ENCODE peak calls at places on chromosomes 11 and 22, in nine cellular contexts. One of them, this sample, is unnamed. For H3K4me1 and H3K36me3, the result is how much of the 10 kb centered on the place peaks cover.

GRCh38 chr11:41058138-41058537 is 401.3 kb downstream of the LRRC4C start:
- DNase-seq in Panc1: no peak
- DNase-seq in ovary: no peak
- DNase-seq in CD8-positive, alpha-beta memory T cell: no peak
- DNase-seq in fibroblast of lung: no peak
- DNase-seq in MM.1S: no peak
- DNase-seq in heart right ventricle: no peak
- DNase-seq in CD8-positive, alpha-beta T cell: no peak
- DNase-seq in upper lobe of right lung: peak
- DNase-seq in this sample: no peak

GRCh38 chr11:27290261-27290660 is 72.8 kb downstream of the CCDC34 start:
- DNase-seq in Panc1: no peak
- DNase-seq in ovary: no peak
- DNase-seq in CD8-positive, alpha-beta memory T cell: no peak
- DNase-seq in fibroblast of lung: no peak
- DNase-seq in MM.1S: no peak
- DNase-seq in heart right ventricle: no peak
- DNase-seq in CD8-positive, alpha-beta T cell: no peak
- DNase-seq in upper lobe of right lung: no peak
- DNase-seq in this sample: no peak

GRCh38 chr11:16814410-16815046 is 76.1 kb downstream of the C11orf58 start:
- DNase-seq in Panc1: no peak
- DNase-seq in ovary: no peak
- DNase-seq in CD8-positive, alpha-beta memory T cell: no peak
- DNase-seq in fibroblast of lung: no peak
- DNase-seq in MM.1S: no peak
- DNase-seq in heart right ventricle: no peak
- DNase-seq in CD8-positive, alpha-beta T cell: no peak
- DNase-seq in upper lobe of right lung: no peak
- DNase-seq in this sample: no peak

GRCh38 chr22:26968873-26969272 is 311.5 kb downstream of the MIAT start:
- DNase-seq in Panc1: no peak
- DNase-seq in ovary: no peak
- DNase-seq in CD8-positive, alpha-beta memory T cell: no peak
- DNase-seq in fibroblast of lung: peak
- DNase-seq in MM.1S: no peak
- DNase-seq in heart right ventricle: no peak
- DNase-seq in CD8-positive, alpha-beta T cell: no peak
- DNase-seq in upper lobe of right lung: no peak
- DNase-seq in this sample: no peak

GRCh38 chr11:117717485-117718314 is 79.3 kb downstream of the DSCAML1 start:
- DNase-seq in Panc1: no peak
- DNase-seq in ovary: no peak
- DNase-seq in CD8-positive, alpha-beta memory T cell: no peak
- DNase-seq in fibroblast of lung: no peak
- DNase-seq in MM.1S: no peak
- DNase-seq in heart right ventricle: peak
- DNase-seq in CD8-positive, alpha-beta T cell: no peak
- DNase-seq in upper lobe of right lung: peak
- DNase-seq in this sample: no peak

GRCh38 chr11:120184946-120185677 is 25.7 kb upstream of the OAF start:
- DNase-seq in Panc1: no peak
- DNase-seq in ovary: peak
- DNase-seq in CD8-positive, alpha-beta memory T cell: no peak
- DNase-seq in fibroblast of lung: peak
- DNase-seq in MM.1S: no peak
- DNase-seq in heart right ventricle: peak
- DNase-seq in CD8-positive, alpha-beta T cell: no peak
- DNase-seq in upper lobe of right lung: peak
- DNase-seq in this sample: no peak

GRCh38 chr11:92227954-92228935 is 3.6 kb downstream of the FAT3 start:
- DNase-seq in Panc1: no peak
- DNase-seq in ovary: no peak
- DNase-seq in CD8-positive, alpha-beta memory T cell: no peak
- DNase-seq in fibroblast of lung: peak
- DNase-seq in MM.1S: no peak
- DNase-seq in heart right ventricle: no peak
- DNase-seq in CD8-positive, alpha-beta T cell: no peak
- DNase-seq in upper lobe of right lung: no peak
- DNase-seq in this sample: no peak

GRCh38 chr11:126790550-126790981 is 210.0 kb downstream of the KIRREL3 start:
- DNase-seq in Panc1: no peak
- DNase-seq in ovary: no peak
- DNase-seq in CD8-positive, alpha-beta memory T cell: no peak
- DNase-seq in fibroblast of lung: peak
- DNase-seq in MM.1S: no peak
- DNase-seq in heart right ventricle: no peak
- DNase-seq in CD8-positive, alpha-beta T cell: no peak
- DNase-seq in upper lobe of right lung: no peak
- DNase-seq in this sample: no peak

GRCh38 chr22:11605468-11605981 is 3922.5 kb upstream of the OR11H1 start:
- DNase-seq in Panc1: no peak
- DNase-seq in ovary: no peak
- DNase-seq in CD8-positive, alpha-beta memory T cell: no peak
- DNase-seq in fibroblast of lung: no peak
- DNase-seq in MM.1S: no peak
- DNase-seq in heart right ventricle: no peak
- DNase-seq in CD8-positive, alpha-beta T cell: no peak
- DNase-seq in upper lobe of right lung: peak
- DNase-seq in this sample: no peak

GRCh38 chr22:17056807-17057206 is 28.0 kb upstream of the IL17RA start:
- DNase-seq in Panc1: no peak
- DNase-seq in ovary: no peak
- DNase-seq in CD8-positive, alpha-beta memory T cell: no peak
- DNase-seq in fibroblast of lung: no peak
- DNase-seq in MM.1S: no peak
- DNase-seq in heart right ventricle: no peak
- DNase-seq in CD8-positive, alpha-beta T cell: no peak
- DNase-seq in upper lobe of right lung: no peak
- DNase-seq in this sample: no peak

GRCh38 chr11:94525933-94526332 is 13.7 kb downstream of the C11orf97 start:
- DNase-seq in Panc1: no peak
- DNase-seq in ovary: peak
- DNase-seq in CD8-positive, alpha-beta memory T cell: no peak
- DNase-seq in fibroblast of lung: peak
- DNase-seq in MM.1S: no peak
- DNase-seq in heart right ventricle: peak
- DNase-seq in CD8-positive, alpha-beta T cell: no peak
- DNase-seq in upper lobe of right lung: peak
- DNase-seq in this sample: no peak

GRCh38 chr11:57288771-57289579 is 35.8 kb downstream of the TNKS1BP1 start:
- DNase-seq in Panc1: no peak
- DNase-seq in ovary: no peak
- DNase-seq in CD8-positive, alpha-beta memory T cell: no peak
- DNase-seq in fibroblast of lung: peak
- DNase-seq in MM.1S: no peak
- DNase-seq in heart right ventricle: no peak
- DNase-seq in CD8-positive, alpha-beta T cell: no peak
- DNase-seq in upper lobe of right lung: no peak
- DNase-seq in this sample: no peak

GRCh38 chr11:2574553-2575535 is 125.0 kb downstream of the KCNQ1OT1 start:
- DNase-seq in Panc1: no peak
- DNase-seq in ovary: peak
- DNase-seq in CD8-positive, alpha-beta memory T cell: no peak
- DNase-seq in fibroblast of lung: no peak
- DNase-seq in MM.1S: no peak
- DNase-seq in heart right ventricle: peak
- DNase-seq in CD8-positive, alpha-beta T cell: no peak
- DNase-seq in upper lobe of right lung: peak
- DNase-seq in this sample: no peak

GRCh38 chr11:109249597-109249996 is 172.4 kb upstream of the C11orf87 start:
- DNase-seq in Panc1: no peak
- DNase-seq in ovary: no peak
- DNase-seq in CD8-positive, alpha-beta memory T cell: no peak
- DNase-seq in fibroblast of lung: no peak
- DNase-seq in MM.1S: no peak
- DNase-seq in heart right ventricle: no peak
- DNase-seq in CD8-positive, alpha-beta T cell: no peak
- DNase-seq in upper lobe of right lung: no peak
- DNase-seq in this sample: no peak

DNA sequence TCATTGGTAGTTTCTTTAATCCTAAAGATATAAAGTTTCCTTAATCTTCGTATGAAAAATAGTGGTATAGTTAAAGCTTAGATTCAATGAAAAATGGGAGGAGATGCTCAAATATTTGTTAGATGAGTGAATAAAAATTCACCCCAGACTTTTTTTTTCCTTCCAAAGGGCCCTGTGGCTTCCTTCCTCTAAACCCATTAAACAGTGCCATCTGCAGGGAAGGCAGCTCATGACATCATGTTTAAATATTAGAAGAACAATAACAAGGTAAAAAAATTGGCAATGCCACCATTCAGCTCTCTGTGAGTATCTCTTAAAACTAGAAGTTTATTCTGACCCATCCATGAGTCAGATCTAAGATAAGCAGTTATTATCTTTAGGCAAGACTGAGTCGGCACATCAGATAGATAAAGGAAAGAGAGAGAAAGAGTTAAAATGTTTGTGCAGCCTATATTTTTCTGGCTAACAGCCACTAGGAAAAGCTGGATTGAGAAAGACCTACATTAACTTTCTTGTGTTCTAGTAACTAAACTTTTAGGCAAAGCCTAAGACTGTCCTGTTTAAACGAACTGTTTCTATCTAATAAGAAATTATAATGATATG is 19.1 kb upstream of the OOSP1 start:
- DNase-seq in Panc1: no peak
- DNase-seq in ovary: no peak
- DNase-seq in CD8-positive, alpha-beta memory T cell: no peak
- DNase-seq in fibroblast of lung: peak
- DNase-seq in MM.1S: peak
- DNase-seq in heart right ventricle: no peak
- DNase-seq in CD8-positive, alpha-beta T cell: no peak
- DNase-seq in upper lobe of right lung: no peak
- DNase-seq in this sample: no peak
- H3K4me1 ChIP-seq in Panc1: under half
- H3K4me1 ChIP-seq in ovary: under half
- H3K4me1 ChIP-seq in CD8-positive, alpha-beta memory T cell: under half
- H3K4me1 ChIP-seq in fibroblast of lung: under half
- H3K4me1 ChIP-seq in MM.1S: under half
- H3K4me1 ChIP-seq in heart right ventricle: under half
- H3K4me1 ChIP-seq in CD8-positive, alpha-beta T cell: under half
- H3K4me1 ChIP-seq in upper lobe of right lung: under half
- H3K4me1 ChIP-seq in this sample: under half

DNA sequence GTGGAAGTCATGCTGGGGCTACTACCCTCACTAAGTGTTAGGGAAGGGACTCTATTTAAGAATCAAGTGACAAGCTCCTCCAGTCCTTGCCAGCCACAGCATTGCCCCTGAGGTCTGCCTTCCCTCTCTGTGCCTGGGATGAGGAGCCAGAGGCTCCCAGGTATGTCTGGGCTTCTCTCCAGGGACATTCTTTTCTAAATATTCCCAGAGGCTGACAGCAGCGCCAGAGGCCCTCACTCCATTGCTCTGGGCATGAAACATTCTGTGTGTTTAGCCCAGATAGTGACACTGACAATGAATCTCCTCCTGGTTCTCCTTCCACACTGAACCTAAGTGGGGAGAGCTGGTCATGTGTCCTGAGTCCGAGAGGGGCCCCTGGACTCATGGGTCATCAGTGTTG is 2.2 kb downstream of the OR51E1 start:
- DNase-seq in Panc1: no peak
- DNase-seq in ovary: no peak
- DNase-seq in CD8-positive, alpha-beta memory T cell: no peak
- DNase-seq in fibroblast of lung: no peak
- DNase-seq in MM.1S: no peak
- DNase-seq in heart right ventricle: peak
- DNase-seq in CD8-positive, alpha-beta T cell: no peak
- DNase-seq in upper lobe of right lung: no peak
- DNase-seq in this sample: no peak
- H3K27ac ChIP-seq in Panc1: no peak
- H3K27ac ChIP-seq in ovary: no peak
- H3K27ac ChIP-seq in CD8-positive, alpha-beta memory T cell: no peak
- H3K27ac ChIP-seq in fibroblast of lung: no peak
- H3K27ac ChIP-seq in MM.1S: no peak
- H3K27ac ChIP-seq in heart right ventricle: peak
- H3K27ac ChIP-seq in CD8-positive, alpha-beta T cell: no peak
- H3K27ac ChIP-seq in upper lobe of right lung: no peak
- H3K27ac ChIP-seq in this sample: no peak

GRCh38 chr11:115820026-115820425 is 315.8 kb upstream of the CADM1 start:
- DNase-seq in Panc1: no peak
- DNase-seq in ovary: no peak
- DNase-seq in CD8-positive, alpha-beta memory T cell: no peak
- DNase-seq in fibroblast of lung: no peak
- DNase-seq in MM.1S: no peak
- DNase-seq in heart right ventricle: no peak
- DNase-seq in CD8-positive, alpha-beta T cell: no peak
- DNase-seq in upper lobe of right lung: no peak
- DNase-seq in this sample: no peak
- H3K36me3 ChIP-seq in Panc1: under half
- H3K36me3 ChIP-seq in ovary: under half
- H3K36me3 ChIP-seq in CD8-positive, alpha-beta memory T cell: under half
- H3K36me3 ChIP-seq in fibroblast of lung: under half
- H3K36me3 ChIP-seq in MM.1S: under half
- H3K36me3 ChIP-seq in heart right ventricle: under half
- H3K36me3 ChIP-seq in CD8-positive, alpha-beta T cell: under half
- H3K36me3 ChIP-seq in upper lobe of right lung: under half
- H3K36me3 ChIP-seq in this sample: under half

GRCh38 chr22:48182036-48182435 is 1419.6 kb downstream of the TBC1D22A start:
- DNase-seq in Panc1: no peak
- DNase-seq in ovary: no peak
- DNase-seq in CD8-positive, alpha-beta memory T cell: no peak
- DNase-seq in fibroblast of lung: no peak
- DNase-seq in MM.1S: no peak
- DNase-seq in heart right ventricle: no peak
- DNase-seq in CD8-positive, alpha-beta T cell: no peak
- DNase-seq in upper lobe of right lung: no peak
- DNase-seq in this sample: no peak

GRCh38 chr22:48181168-48181955 is 1418.9 kb downstream of the TBC1D22A start:
- DNase-seq in Panc1: no peak
- DNase-seq in ovary: no peak
- DNase-seq in CD8-positive, alpha-beta memory T cell: no peak
- DNase-seq in fibroblast of lung: no peak
- DNase-seq in MM.1S: no peak
- DNase-seq in heart right ventricle: no peak
- DNase-seq in CD8-positive, alpha-beta T cell: no peak
- DNase-seq in upper lobe of right lung: no peak
- DNase-seq in this sample: no peak

GRCh38 chr22:48179571-48180546 is 1417.4 kb downstream of the TBC1D22A start:
- DNase-seq in Panc1: no peak
- DNase-seq in ovary: no peak
- DNase-seq in CD8-positive, alpha-beta memory T cell: no peak
- DNase-seq in fibroblast of lung: no peak
- DNase-seq in MM.1S: no peak
- DNase-seq in heart right ventricle: no peak
- DNase-seq in CD8-positive, alpha-beta T cell: no peak
- DNase-seq in upper lobe of right lung: no peak
- DNase-seq in this sample: no peak

GRCh38 chr22:48178536-48178935 is 1416.1 kb downstream of the TBC1D22A start:
- DNase-seq in Panc1: no peak
- DNase-seq in ovary: no peak
- DNase-seq in CD8-positive, alpha-beta memory T cell: no peak
- DNase-seq in fibroblast of lung: no peak
- DNase-seq in MM.1S: no peak
- DNase-seq in heart right ventricle: no peak
- DNase-seq in CD8-positive, alpha-beta T cell: no peak
- DNase-seq in upper lobe of right lung: no peak
- DNase-seq in this sample: no peak

DNA sequence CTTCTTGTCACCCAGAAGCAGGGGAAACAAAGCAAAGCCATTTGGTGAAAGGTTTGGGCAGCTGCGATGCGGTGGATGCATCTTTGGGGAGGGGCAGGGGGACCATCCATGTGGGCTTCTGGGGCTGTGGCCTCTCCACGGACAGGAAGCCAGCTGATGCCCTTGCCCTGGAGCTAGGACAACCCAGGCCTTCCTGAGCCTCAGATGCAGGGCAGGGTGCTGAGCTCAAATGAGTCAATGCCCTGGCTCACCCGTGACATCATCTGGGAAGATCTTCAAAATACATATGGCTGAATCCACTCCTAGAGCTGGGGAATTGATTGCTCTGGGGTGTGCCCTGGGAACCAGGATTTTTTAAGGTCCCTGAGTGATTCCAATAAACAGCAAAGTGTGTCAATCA is 1418.2 kb downstream of the TBC1D22A start:
- DNase-seq in Panc1: no peak
- DNase-seq in ovary: no peak
- DNase-seq in CD8-positive, alpha-beta memory T cell: no peak
- DNase-seq in fibroblast of lung: no peak
- DNase-seq in MM.1S: no peak
- DNase-seq in heart right ventricle: no peak
- DNase-seq in CD8-positive, alpha-beta T cell: no peak
- DNase-seq in upper lobe of right lung: no peak
- DNase-seq in this sample: no peak
- H3K4me1 ChIP-seq in Panc1: under half
- H3K4me1 ChIP-seq in ovary: under half
- H3K4me1 ChIP-seq in CD8-positive, alpha-beta memory T cell: under half
- H3K4me1 ChIP-seq in fibroblast of lung: under half
- H3K4me1 ChIP-seq in MM.1S: under half
- H3K4me1 ChIP-seq in heart right ventricle: under half
- H3K4me1 ChIP-seq in CD8-positive, alpha-beta T cell: under half
- H3K4me1 ChIP-seq in upper lobe of right lung: under half
- H3K4me1 ChIP-seq in this sample: under half

This sample was measured in effector memory CD4-positive, alpha-beta T cell.